ENCODE peak calls at places on chromosomes 3 and 15, in four cellular contexts. V is neural progenitor cell, P is GM23248, N is GM23338. U is an unnamed sample.

GRCh38 chr3:14822134-14822533 is 3.4 kb downstream of the FGD5 start:
- DNase-seq in V (no peak), P (no peak), N (no peak), U (no peak)

GRCh38 chr3:164004205-164004604 is 1074.1 kb downstream of the SI start:
- DNase-seq in V (peak), P (no peak), N (peak), U (no peak)

GRCh38 chr3:101141135-101141534 is 147.9 kb upstream of the ABI3BP start:
- DNase-seq in V (no peak), P (no peak), N (no peak), U (no peak)

GRCh38 chr15:33454996-33455395 is 144.2 kb downstream of the RYR3 start:
- DNase-seq in V (no peak), P (no peak), N (no peak), U (no peak)

GRCh38 chr15:26759991-26760390 is 12.9 kb downstream of the GABRB3 start:
- DNase-seq in V (no peak), P (no peak), N (no peak), U (no peak)

GRCh38 chr15:36331531-36332275 is 247.7 kb upstream of the CDIN1 start:
- DNase-seq in V (no peak), P (peak), N (no peak), U (no peak)

GRCh38 chr3:145395421-145395820 is 765.6 kb downstream of the PLOD2 start:
- DNase-seq in V (no peak), P (no peak), N (no peak), U (no peak)

GRCh38 chr3:96361241-96361640 is 453.2 kb upstream of the EPHA6 start:
- DNase-seq in V (no peak), P (no peak), N (no peak), U (no peak)

GRCh38 chr3:35932995-35933394 is 293.7 kb downstream of the ARPP21 start:
- DNase-seq in V (no peak), P (peak), N (no peak), U (no peak)

GRCh38 chr15:59918994-59919951 is 84.8 kb upstream of the FOXB1 start:
- DNase-seq in V (no peak), P (peak), N (no peak), U (no peak)

GRCh38 chr15:89165677-89166076 is 55.7 kb downstream of the RLBP1 start:
- DNase-seq in V (peak), P (no peak), N (peak), U (no peak)

GRCh38 chr3:124760601-124761000 is 30.3 kb downstream of the UMPS start:
- DNase-seq in V (no peak), P (peak), N (peak), U (no peak)

GRCh38 chr15:67943961-67944674 is 104.3 kb upstream of the RNU6-1 start:
- DNase-seq in V (no peak), P (peak), N (no peak), U (no peak)

GRCh38 chr15:75640483-75641175 is 605 bp upstream of the IMP3 start:
- DNase-seq in V (peak), P (peak), N (peak), U (peak)

GRCh38 chr3:50592568-50592967 is 19.0 kb downstream of the CISH start:
- DNase-seq in V (no peak), P (no peak), N (no peak), U (no peak)

GRCh38 chr3:99659965-99660364 is 21.6 kb downstream of the COL8A1 start:
- DNase-seq in V (no peak), P (peak), N (no peak), U (no peak)

GRCh38 chr15:56019060-56019793 is 25.8 kb upstream of the NEDD4 start:
- DNase-seq in V (no peak), P (no peak), N (no peak), U (no peak)

GRCh38 chr15:75178171-75178937 is 23.3 kb upstream of the C15orf39 start:
- DNase-seq in V (peak), P (peak), N (peak), U (no peak)

GRCh38 chr3:66480666-66481065 is 20.2 kb downstream of the LRIG1 start:
- DNase-seq in V (no peak), P (peak), N (no peak), U (peak)

GRCh38 chr15:41115088-41115651 is 910 bp downstream of the INO80 start:
- DNase-seq in V (peak), P (peak), N (peak), U (no peak)

GRCh38 chr3:147843331-147843730 is 434.2 kb downstream of the ZIC1 start:
- DNase-seq in V (no peak), P (peak), N (no peak), U (no peak)
- TF ChIP-seq EZH2phosphoT487 in V (no peak), P (no peak), N (no peak), U (no peak)

GRCh38 chr3:64166584-64167155 is 58.6 kb downstream of the PRICKLE2 start:
- DNase-seq in V (peak), P (peak), N (peak), U (no peak)

GRCh38 chr3:64164309-64164708 is 61.0 kb downstream of the PRICKLE2 start:
- DNase-seq in V (no peak), P (peak), N (no peak), U (no peak)

GRCh38 chr3:64163019-64163754 is 62.1 kb downstream of the PRICKLE2 start:
- DNase-seq in V (no peak), P (no peak), N (peak), U (no peak)

GRCh38 chr3:64161481-64161952 is 63.7 kb downstream of the PRICKLE2 start:
- DNase-seq in V (no peak), P (peak), N (peak), U (no peak)

GRCh38 chr3:64163755-64164148 is 61.5 kb downstream of the PRICKLE2 start:
- DNase-seq in V (no peak), P (peak), N (peak), U (no peak)
- TF ChIP-seq EZH2phosphoT487 in V (no peak), P (no peak), N (no peak), U (no peak)

GRCh38 chr3:138474163-138474562 is 39.7 kb downstream of the ESYT3 start:
- DNase-seq in V (no peak), P (no peak), N (no peak), U (no peak)

GRCh38 chr3:138477120-138477519 is 42.7 kb downstream of the ESYT3 start:
- DNase-seq in V (no peak), P (no peak), N (no peak), U (no peak)

GRCh38 chr3:138477801-138478200 is 43.4 kb downstream of the ESYT3 start:
- DNase-seq in V (no peak), P (no peak), N (no peak), U (no peak)

GRCh38 chr3:138476526-138476925 is 42.1 kb downstream of the ESYT3 start:
- DNase-seq in V (no peak), P (no peak), N (no peak), U (no peak)

GRCh38 chr3:138479355-138479964 is 45.0 kb downstream of the ESYT3 start:
- DNase-seq in V (peak), P (peak), N (peak), U (peak)
- TF ChIP-seq EZH2phosphoT487 in V (no peak), P (no peak), N (no peak), U (no peak)

GRCh38 chr3:82157952-82158351 is 396.5 kb upstream of the GBE1 start:
- DNase-seq in V (no peak), P (peak), N (no peak), U (no peak)
- TF ChIP-seq EZH2phosphoT487 in V (no peak), P (no peak), N (no peak), U (no peak)

GRCh38 chr15:70560617-70561328 is 202.6 kb downstream of the UACA start:
- DNase-seq in V (no peak), P (no peak), N (peak), U (no peak)

GRCh38 chr15:70566047-70566835 is 197.1 kb downstream of the UACA start:
- DNase-seq in V (peak), P (no peak), N (peak), U (no peak)

GRCh38 chr15:70561885-70562284 is 201.5 kb downstream of the UACA start:
- DNase-seq in V (no peak), P (no peak), N (no peak), U (no peak)

GRCh38 chr15:70562906-70563305 is 200.5 kb downstream of the UACA start:
- DNase-seq in V (no peak), P (no peak), N (no peak), U (no peak)

DNA sequence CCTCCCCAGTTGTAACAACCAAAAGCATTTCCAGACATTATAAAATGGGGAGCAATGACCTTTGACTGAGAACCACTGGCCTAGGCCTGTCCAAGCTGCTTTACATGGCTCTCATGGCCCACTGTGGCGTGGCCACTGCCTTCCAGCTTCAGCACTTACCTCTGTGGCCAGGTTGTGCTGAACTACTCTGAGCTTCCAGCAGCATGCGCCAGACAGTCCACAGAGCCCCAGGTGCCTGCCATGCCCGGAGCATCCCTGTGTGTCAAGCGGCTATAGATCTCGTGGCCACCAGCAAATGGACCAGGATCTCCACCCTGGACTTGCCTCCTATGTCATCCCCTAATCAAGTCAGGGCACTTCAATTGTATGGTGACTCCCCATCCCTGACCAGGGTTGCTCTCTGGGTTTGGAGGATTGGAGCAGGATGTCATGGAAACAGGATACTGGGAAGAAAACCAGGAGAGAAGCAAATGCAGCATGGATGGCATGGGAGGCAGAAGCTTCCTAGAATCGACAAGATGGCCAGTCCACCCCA is 199.7 kb downstream of the UACA start:
- DNase-seq in V (no peak), P (no peak), N (no peak), U (no peak)
- TF ChIP-seq EZH2phosphoT487 in V (no peak), P (no peak), N (no peak), U (no peak)